ENCODE peak calls at places on chromosomes 13 and 19, in seven cellular contexts. T is right atrium auricular region, I is aorta, X is H9, K is tibial nerve, G is PC-3, S is ascending aorta. A is an unnamed sample.

GRCh38 chr13:77374786-77375185 is 47.9 kb upstream of the MYCBP2 start:
- DNase-seq in T (no peak), I (no peak), X (no peak), K (no peak), G (no peak), S (no peak), A (no peak)

GRCh38 chr13:23804166-23804565 is 85.0 kb downstream of the MIPEP start:
- DNase-seq in T (no peak), I (no peak), X (no peak), K (no peak), G (no peak), S (no peak), A (no peak)

GRCh38 chr19:12365094-12365371 is 450 bp downstream of the ZNF442 start:
- DNase-seq in T (no peak), I (no peak), X (no peak), K (no peak), G (peak; percentile 18), S (peak; percentile 63), A (no peak)

GRCh38 chr13:46523972-46524737 is 28.8 kb upstream of the LRCH1 start:
- DNase-seq in T (no peak), I (no peak), X (no peak), K (no peak), G (peak; percentile 7), S (no peak), A (no peak)

GRCh38 chr19:16273005-16273404 is 51.6 kb upstream of the KLF2 start:
- DNase-seq in T (no peak), I (peak; percentile 77), X (no peak), K (no peak), G (no peak), S (no peak), A (no peak)

GRCh38 chr13:93409816-93410215 is 183.2 kb downstream of the GPC6 start:
- DNase-seq in T (no peak), I (no peak), X (no peak), K (no peak), G (no peak), S (no peak), A (no peak)

GRCh38 chr19:13843104-13843921 is 33.6 kb upstream of the NANOS3 start:
- DNase-seq in T (no peak), I (peak; percentile 82), X (peak; percentile 74), K (no peak), G (peak; percentile 92), S (peak; percentile 89), A (no peak)

GRCh38 chr13:34161829-34162544 is 344.0 kb downstream of the RFC3 start:
- DNase-seq in T (no peak), I (no peak), X (no peak), K (no peak), G (peak; percentile 77), S (no peak), A (no peak)

GRCh38 chr19:768424-768823 is 17.5 kb downstream of the MISP start:
- DNase-seq in T (no peak), I (no peak), X (no peak), K (no peak), G (no peak), S (no peak), A (no peak)

GRCh38 chr13:19158006-19158405 is 23.6 kb downstream of the TUBA3C start:
- DNase-seq in T (no peak), I (no peak), X (no peak), K (no peak), G (no peak), S (no peak), A (no peak)

GRCh38 chr19:10299545-10300458 is 9.8 kb downstream of the ZGLP1 start:
- DNase-seq in T (no peak), I (peak; percentile 46), X (no peak), K (no peak), G (no peak), S (no peak), A (no peak)

GRCh38 chr19:41784337-41785239 is 11.8 kb upstream of the CEACAM3 start:
- DNase-seq in T (no peak), I (no peak), X (no peak), K (no peak), G (no peak), S (no peak), A (no peak)

GRCh38 chr13:78662467-78662866 is 3.5 kb upstream of the OBI1 start:
- DNase-seq in T (no peak), I (no peak), X (no peak), K (no peak), G (no peak), S (no peak), A (no peak)

GRCh38 chr13:30520571-30520970 is 54.8 kb upstream of the HMGB1 start:
- DNase-seq in T (no peak), I (no peak), X (no peak), K (no peak), G (peak; percentile 46), S (no peak), A (no peak)

GRCh38 chr19:55641376-55642152 is 762 bp downstream of the ZNF580 start:
- DNase-seq in T (no peak), I (peak; percentile 44), X (no peak), K (no peak), G (no peak), S (no peak), A (no peak)

GRCh38 chr19:7926727-7927604 is 1.0 kb upstream of the CTXN1 start:
- DNase-seq in T (no peak), I (peak; percentile 57), X (no peak), K (no peak), G (no peak), S (no peak), A (no peak)

GRCh38 chr13:69010789-69011188 is 1096.8 kb upstream of the ATXN8OS start:
- DNase-seq in T (no peak), I (no peak), X (no peak), K (no peak), G (no peak), S (no peak), A (no peak)

GRCh38 chr19:947707-948533 is 22.1 kb downstream of the ARID3A start:
- DNase-seq in T (no peak), I (peak; percentile 92), X (no peak), K (peak; percentile 37), G (no peak), S (peak; percentile 81), A (no peak)

GRCh38 chr19:5293607-5294089 is 47.0 kb downstream of the PTPRS start:
- DNase-seq in T (no peak), I (no peak), X (peak; percentile 79), K (no peak), G (peak; percentile 39), S (no peak), A (no peak)

GRCh38 chr13:86567119-86567518 is 767.9 kb upstream of the SLITRK6 start:
- DNase-seq in T (no peak), I (no peak), X (peak; percentile 45), K (no peak), G (peak; percentile 10), S (no peak), A (no peak)

GRCh38 chr13:27666951-27667350 is 45.3 kb downstream of the POLR1D start:
- DNase-seq in T (no peak), I (no peak), X (no peak), K (no peak), G (no peak), S (no peak), A (no peak)

GRCh38 chr13:49652691-49653305 is 24.5 kb downstream of the ARL11 start:
- DNase-seq in T (no peak), I (no peak), X (peak; percentile 70), K (no peak), G (peak; percentile 63), S (no peak), A (no peak)

GRCh38 chr19:20431826-20432225 is 133.8 kb downstream of the ZNF737 start:
- DNase-seq in T (no peak), I (no peak), X (no peak), K (no peak), G (no peak), S (no peak), A (no peak)

GRCh38 chr19:53109527-53109926 is 6.3 kb upstream of the ZNF160 start:
- DNase-seq in T (no peak), I (no peak), X (no peak), K (no peak), G (no peak), S (no peak), A (no peak)
- H3K9me3 ChIP-seq in T (no peaks in the 10 kb centered on the region), I (peaks cover 3% of the 10 kb centered on the region), X (no peaks in the 10 kb centered on the region), K (no peaks in the 10 kb centered on the region), G (peaks cover 25% of the 10 kb centered on the region), S (peaks cover 6% of the 10 kb centered on the region), A (peaks cover 8% of the 10 kb centered on the region)

GRCh38 chr13:97117388-97117910 is 104.7 kb upstream of the MBNL2 start:
- DNase-seq in T (no peak), I (no peak), X (no peak), K (no peak), G (no peak), S (no peak), A (no peak)
- H3K27ac ChIP-seq in T (peak overlapping the region; percentile 78), I (no peak overlapping the region), X (no peak overlapping the region), K (no peak overlapping the region), G (no peak overlapping the region), S (no peak overlapping the region), A (no peak overlapping the region)

DNA sequence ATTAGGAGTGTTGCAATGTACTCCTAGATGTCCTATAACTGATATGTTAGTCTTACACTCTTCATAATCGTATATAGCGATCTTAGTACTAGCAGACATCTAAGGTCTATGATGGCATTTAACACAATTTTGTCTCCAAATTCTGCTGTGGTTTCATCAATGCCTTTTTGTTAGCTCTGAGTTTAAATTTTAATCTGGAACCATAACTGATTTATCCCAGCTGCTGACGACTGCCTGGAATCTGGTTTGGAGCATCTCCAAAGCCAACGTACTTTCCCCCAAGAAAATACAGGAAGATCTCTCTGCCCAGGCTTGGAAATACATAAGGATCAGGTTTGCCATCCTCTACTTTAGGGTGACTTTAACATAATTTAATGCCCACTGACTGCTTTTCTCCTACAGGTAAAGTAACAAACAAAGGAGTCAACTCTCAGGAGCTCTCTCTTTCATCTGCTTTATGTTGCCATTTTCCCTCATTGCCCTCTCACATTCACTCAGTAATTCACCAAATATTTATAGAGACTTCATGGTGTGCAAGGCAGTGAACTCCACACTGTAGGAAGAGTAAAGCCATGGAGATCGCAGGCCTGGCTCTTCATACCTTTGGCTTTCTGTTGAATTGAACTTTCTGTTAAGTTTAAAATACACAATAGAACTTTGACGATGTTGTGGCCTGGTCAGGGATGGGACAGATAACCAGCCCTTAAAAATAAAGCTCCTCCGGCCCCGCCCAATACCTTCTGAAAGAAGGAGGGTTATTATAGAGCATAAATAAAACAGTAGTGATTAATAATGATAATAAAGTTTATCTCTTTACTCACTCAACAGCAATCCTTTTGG is 23.3 kb upstream of the SPART start:
- DNase-seq in T (no peak), I (no peak), X (no peak), K (no peak), G (no peak), S (no peak), A (no peak)
- H3K9me3 ChIP-seq in T (no peaks in the 10 kb centered on the region), I (no peaks in the 10 kb centered on the region), X (no peaks in the 10 kb centered on the region), K (no peaks in the 10 kb centered on the region), G (no peaks in the 10 kb centered on the region), S (no peaks in the 10 kb centered on the region), A (no peaks in the 10 kb centered on the region)

DNA sequence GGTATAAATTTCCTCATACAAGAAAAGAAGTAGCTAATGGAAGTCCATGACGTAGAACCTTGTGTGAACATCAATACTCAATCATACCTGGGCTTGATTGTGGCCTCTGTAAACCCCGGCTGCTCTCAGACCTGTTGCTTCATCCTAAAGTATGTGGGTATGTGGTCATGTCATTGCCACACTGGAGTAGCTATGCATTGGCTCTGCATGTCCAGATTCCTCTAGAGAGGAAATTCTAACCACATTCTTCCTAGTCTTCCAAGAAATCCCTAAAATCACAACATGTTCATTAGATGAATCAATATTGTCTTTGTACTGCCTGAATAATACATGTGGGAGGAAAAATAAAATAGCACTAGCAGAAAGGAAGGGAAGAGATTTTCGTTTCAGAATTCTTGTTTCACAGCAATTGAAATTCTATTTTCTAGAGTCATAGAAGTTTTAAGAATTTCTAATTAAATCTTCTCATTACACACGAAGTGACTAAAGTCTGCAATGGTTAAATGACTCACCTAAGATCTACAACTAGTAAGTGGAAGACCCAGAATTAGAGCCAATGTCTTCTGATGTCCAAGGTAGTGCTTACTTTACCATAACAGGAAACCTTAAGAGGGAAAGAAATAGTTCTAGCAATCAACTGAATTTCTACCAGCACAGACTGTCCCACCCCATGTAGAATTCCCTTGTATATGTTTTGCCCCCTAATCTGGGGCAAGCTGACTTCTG is 28.0 kb downstream of the RXFP2 start:
- DNase-seq in T (no peak), I (no peak), X (no peak), K (no peak), G (no peak), S (peak; percentile 69), A (no peak)
- H3K27ac ChIP-seq in T (no peak overlapping the region), I (no peak overlapping the region), X (no peak overlapping the region), K (no peak overlapping the region), G (no peak overlapping the region), S (peak overlapping the region; percentile 63), A (no peak overlapping the region)